ENCODE peak calls at places on chromosomes 5 and 9, in eight cellular contexts. N, R, A, W, Z, O, V and S are unnamed samples.

GRCh38 chr5:13660072-13660471 is 284.4 kb downstream of the DNAH5 start:
- DNase-seq in V (no peak), Z (no peak), W (no peak), N (no peak), R (no peak), A (no peak), O (no peak), S (no peak)

GRCh38 chr5:150116667-150117395 is 30.5 kb upstream of the CSF1R start:
- DNase-seq in W (no peak), Z (no peak), A (no peak), V (no peak), O (no peak), R (no peak), N (peak), S (no peak)

GRCh38 chr5:7927466-7928375 is 58.8 kb downstream of the MTRR start:
- DNase-seq in A (peak), Z (peak), V (peak), N (no peak), W (peak), R (peak), O (peak), S (no peak)

GRCh38 chr9:129665008-129665771 is at the start of gene PRRX2:
- DNase-seq in N (peak), R (no peak), V (no peak), W (no peak), O (no peak), Z (no peak), A (no peak), S (no peak)

GRCh38 chr9:136409557-136410455 is 608 bp downstream of the ENTR1 start:
- DNase-seq in R (no peak), Z (no peak), W (no peak), A (no peak), V (peak), O (no peak), N (peak), S (peak)

GRCh38 chr5:119063579-119064379 is 7.1 kb upstream of the DMXL1 start:
- DNase-seq in A (no peak), Z (peak), V (no peak), W (no peak), O (no peak), N (no peak), R (no peak), S (no peak)

GRCh38 chr9:93612796-93613154 is 36.4 kb downstream of the PHF2 start:
- DNase-seq in R (no peak), W (no peak), N (peak), A (no peak), Z (no peak), V (no peak), O (no peak), S (no peak)

GRCh38 chr5:56078675-56079500 is 84.1 kb upstream of the IL6ST start:
- DNase-seq in W (no peak), N (peak), R (no peak), A (no peak), O (no peak), V (no peak), Z (no peak), S (no peak)

GRCh38 chr5:125277494-125278154 is 531.2 kb upstream of the ZNF608 start:
- DNase-seq in A (no peak), Z (no peak), V (no peak), O (no peak), W (no peak), N (no peak), R (no peak), S (no peak)

GRCh38 chr9:72509053-72509452 is 12.4 kb upstream of the TMC1 start:
- DNase-seq in Z (no peak), R (no peak), A (no peak), N (no peak), W (no peak), V (no peak), O (no peak), S (no peak)